ENCODE peak calls at places on chromosomes 5 and 9, in nine cellular contexts. L is OCI-LY7, F is dorsolateral prefrontal cortex, G is aorta, V is left lung, J is psoas muscle, Z is body of pancreas, O is Peyer's patch, M is GM23248. N is an unnamed sample.

GRCh38 chr5:71782771-71783770 is 64.0 kb downstream of the CARTPT start:
- DNase-seq in L (peak), F (peak), G (peak), V (peak), J (peak), Z (peak), O (peak), M (peak), N (peak)

GRCh38 chr5:143551765-143552164 is 148.3 kb upstream of the NR3C1 start:
- DNase-seq in L (no peak), F (no peak), G (no peak), V (no peak), J (no peak), Z (no peak), O (no peak), M (peak), N (no peak)

GRCh38 chr9:93302586-93303257 is 118.8 kb downstream of the WNK2 start:
- DNase-seq in L (peak), F (no peak), G (peak), V (peak), J (peak), Z (peak), O (peak), M (peak), N (peak)

GRCh38 chr5:139178948-139179347 is 19.2 kb downstream of the SIL1 start:
- DNase-seq in L (no peak), F (no peak), G (no peak), V (no peak), J (no peak), Z (peak), O (no peak), M (no peak), N (no peak)

GRCh38 chr9:123481209-123481865 is 125.3 kb downstream of the CRB2 start:
- DNase-seq in L (no peak), F (no peak), G (no peak), V (no peak), J (no peak), Z (no peak), O (no peak), M (no peak), N (no peak)

GRCh38 chr9:105690742-105691141 is 3.6 kb upstream of the TMEM38B start:
- DNase-seq in L (no peak), F (no peak), G (no peak), V (no peak), J (no peak), Z (no peak), O (no peak), M (peak), N (no peak)

GRCh38 chr5:169717298-169717697 is 80.2 kb downstream of the DOCK2 start:
- DNase-seq in L (no peak), F (no peak), G (no peak), V (no peak), J (no peak), Z (no peak), O (no peak), M (peak), N (no peak)

GRCh38 chr5:14547660-14548059 is 33.9 kb upstream of the OTULINL start:
- DNase-seq in L (no peak), F (no peak), G (no peak), V (no peak), J (no peak), Z (no peak), O (no peak), M (no peak), N (no peak)

GRCh38 chr5:90898330-90899013 is 339.9 kb downstream of the ADGRV1 start:
- DNase-seq in L (no peak), F (no peak), G (no peak), V (no peak), J (no peak), Z (no peak), O (no peak), M (peak), N (no peak)

GRCh38 chr5:85591311-85591710 is 1026.4 kb upstream of the COX7C start:
- DNase-seq in L (no peak), F (no peak), G (no peak), V (no peak), J (no peak), Z (no peak), O (no peak), M (no peak), N (no peak)

GRCh38 chr9:6877671-6878161 is 119.9 kb downstream of the KDM4C start:
- DNase-seq in L (no peak), F (no peak), G (no peak), V (no peak), J (no peak), Z (no peak), O (no peak), M (peak), N (no peak)

GRCh38 chr9:2967779-2968178 is 123.9 kb upstream of the PUM3 start:
- DNase-seq in L (no peak), F (no peak), G (no peak), V (no peak), J (no peak), Z (no peak), O (no peak), M (peak), N (no peak)

GRCh38 chr9:12737871-12738270 is 36.9 kb upstream of the LURAP1L start:
- DNase-seq in L (no peak), F (no peak), G (no peak), V (no peak), J (no peak), Z (no peak), O (no peak), M (no peak), N (no peak)

GRCh38 chr9:10268500-10269485 is 344.0 kb downstream of the PTPRD start:
- DNase-seq in L (peak), F (no peak), G (no peak), V (no peak), J (no peak), Z (peak), O (no peak), M (peak), N (peak)

GRCh38 chr9:4793412-4794005 is 765 bp downstream of the RCL1 start:
- DNase-seq in L (no peak), F (no peak), G (no peak), V (no peak), J (no peak), Z (peak), O (no peak), M (no peak), N (no peak)

GRCh38 chr5:33321026-33321425 is 119.7 kb upstream of the TARS1 start:
- DNase-seq in L (no peak), F (no peak), G (no peak), V (no peak), J (no peak), Z (peak), O (no peak), M (peak), N (no peak)

GRCh38 chr5:61496406-61497307 is 164.6 kb downstream of the ZSWIM6 start:
- DNase-seq in L (no peak), F (peak), G (no peak), V (no peak), J (no peak), Z (no peak), O (no peak), M (peak), N (no peak)

GRCh38 chr9:85212887-85213286 is 528.9 kb downstream of the AGTPBP1 start:
- DNase-seq in L (no peak), F (no peak), G (no peak), V (no peak), J (no peak), Z (no peak), O (no peak), M (peak), N (no peak)

GRCh38 chr5:10387690-10388089 is 34.2 kb downstream of the MARCHF6 start:
- DNase-seq in L (no peak), F (no peak), G (no peak), V (no peak), J (no peak), Z (no peak), O (no peak), M (peak), N (no peak)

GRCh38 chr5:61313960-61314681 is 17.9 kb upstream of the ZSWIM6 start:
- DNase-seq in L (no peak), F (no peak), G (peak), V (no peak), J (no peak), Z (no peak), O (no peak), M (peak), N (no peak)

GRCh38 chr5:7391215-7391614 is 4.7 kb upstream of the ADCY2 start:
- DNase-seq in L (no peak), F (no peak), G (no peak), V (no peak), J (no peak), Z (peak), O (no peak), M (no peak), N (no peak)

GRCh38 chr9:133813749-133814585 is 75.8 kb upstream of the SARDH start:
- DNase-seq in L (no peak), F (no peak), G (no peak), V (no peak), J (peak), Z (peak), O (no peak), M (no peak), N (no peak)

DNA sequence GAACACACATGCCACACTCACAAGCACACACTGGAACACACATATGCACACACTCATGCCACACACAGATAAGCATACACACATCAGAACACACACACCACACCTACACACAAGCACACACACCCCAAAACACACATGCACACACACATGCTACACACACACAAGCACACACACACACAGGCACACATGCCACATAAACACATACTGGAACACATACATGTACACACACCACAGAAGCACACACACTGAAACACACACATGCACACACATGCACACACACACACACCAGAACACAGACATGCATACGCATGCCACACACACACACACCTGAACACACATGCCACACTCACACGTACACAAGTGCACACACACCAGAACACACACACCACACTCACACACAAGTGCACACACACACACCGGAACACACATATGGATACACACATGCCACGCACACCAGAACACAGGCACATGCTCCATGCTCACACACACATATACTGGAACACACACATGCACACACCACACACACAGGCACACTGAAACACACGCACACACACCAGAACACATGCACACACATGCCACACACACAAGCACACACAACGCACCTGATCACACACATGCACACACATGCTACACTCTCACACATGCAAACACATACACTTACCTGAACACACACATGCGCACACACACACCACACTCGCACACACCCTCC is 78.0 kb upstream of the IRX4 start:
- DNase-seq in L (no peak), F (no peak), G (no peak), V (no peak), J (no peak), Z (no peak), O (no peak), M (no peak), N (no peak)
- H3K27ac ChIP-seq in L (no peak), F (no peak), G (no peak), V (no peak), J (no peak), Z (no peak), O (no peak), M (no peak), N (no peak)

GRCh38 chr5:109387408-109387974 is 22.3 kb downstream of the PJA2 start:
- DNase-seq in L (no peak), F (no peak), G (no peak), V (no peak), J (no peak), Z (no peak), O (no peak), M (peak), N (no peak)

GRCh38 chr5:109390188-109390587 is 19.6 kb downstream of the PJA2 start:
- DNase-seq in L (no peak), F (no peak), G (no peak), V (no peak), J (no peak), Z (no peak), O (no peak), M (no peak), N (no peak)

DNA sequence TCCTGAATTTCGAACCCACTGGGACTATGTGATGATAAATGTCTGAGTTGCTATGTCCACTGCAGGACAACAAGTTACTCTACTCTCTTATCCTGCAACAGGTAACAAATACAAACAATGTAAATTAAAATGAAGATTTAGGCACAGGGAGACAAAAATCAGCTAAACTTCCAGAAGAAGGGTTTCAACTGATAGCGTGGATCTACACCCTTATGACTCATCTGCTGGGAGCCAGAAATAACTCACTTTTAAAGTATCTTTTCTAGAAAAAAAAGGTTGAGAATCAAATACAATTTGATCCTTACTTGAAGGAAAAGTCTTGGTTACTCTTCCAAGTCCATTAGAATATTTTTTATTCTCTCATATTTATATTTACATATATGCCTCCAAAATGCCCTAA is 21.4 kb downstream of the PJA2 start:
- DNase-seq in L (no peak), F (no peak), G (no peak), V (no peak), J (no peak), Z (no peak), O (no peak), M (peak), N (no peak)
- H3K27ac ChIP-seq in L (no peak), F (no peak), G (no peak), V (no peak), J (no peak), Z (no peak), O (no peak), M (peak), N (no peak)

GRCh38 chr5:177438468-177438867 is 8.1 kb upstream of the PRR7 start:
- DNase-seq in L (no peak), F (no peak), G (no peak), V (no peak), J (no peak), Z (no peak), O (no peak), M (no peak), N (no peak)
- H3K27ac ChIP-seq in L (no peak), F (no peak), G (no peak), V (no peak), J (no peak), Z (no peak), O (no peak), M (no peak), N (no peak)

GRCh38 chr5:180352976-180353225 is 235 bp downstream of the GFPT2 start:
- DNase-seq in L (no peak), F (no peak), G (no peak), V (no peak), J (no peak), Z (no peak), O (no peak), M (no peak), N (no peak)
- H3K27ac ChIP-seq in L (no peak), F (no peak), G (no peak), V (no peak), J (no peak), Z (peak), O (peak), M (no peak), N (peak)

GRCh38 chr5:154244476-154244875 is 53.9 kb downstream of the GALNT10 start:
- DNase-seq in L (no peak), F (no peak), G (no peak), V (no peak), J (no peak), Z (no peak), O (no peak), M (no peak), N (no peak)
- H3K27ac ChIP-seq in L (no peak), F (no peak), G (no peak), V (no peak), J (no peak), Z (no peak), O (no peak), M (no peak), N (no peak)